ENCODE peak calls at places on chromosomes 4 and X, in four cellular contexts. B is body of pancreas, S is GM13977, O is AG09319. C is an unnamed sample.

GRCh38 chr4:80136238-80136637 is 61.1 kb upstream of the PRDM8 start:
- DNase-seq in S (no peak), O (no peak), B (no peak), C (no peak)

GRCh38 chrX:134735015-134735414 is 76.7 kb upstream of the PLAC1 start:
- DNase-seq in S (no peak), O (no peak), B (no peak), C (no peak)

GRCh38 chr4:185033072-185033471 is 14.8 kb downstream of the HELT start:
- DNase-seq in O (no peak), S (no peak), B (no peak), C (no peak)

GRCh38 chr4:38867478-38868054 is at the start of gene FAM114A1:
- DNase-seq in B (peak; percentile 82), S (peak; percentile 93), O (peak; percentile 69), C (peak; percentile 94)

GRCh38 chr4:71867598-71867997 is 83.7 kb upstream of the GC start:
- DNase-seq in S (no peak), O (no peak), B (no peak), C (no peak)

GRCh38 chr4:57355066-57355465 is 244.9 kb upstream of the IGFBP7 start:
- DNase-seq in S (no peak), B (no peak), O (no peak), C (no peak)

GRCh38 chr4:109434007-109434792 is 585 bp downstream of the SEC24B start:
- DNase-seq in B (peak; percentile 45), O (no peak), S (peak; percentile 17), C (peak; percentile 25)

GRCh38 chrX:20026278-20026677 is 35.4 kb upstream of the BCLAF3 start:
- DNase-seq in S (no peak), B (no peak), O (peak; percentile 3), C (no peak)

GRCh38 chr4:98658287-98659105 is at the start of gene TSPAN5:
- DNase-seq in S (peak; percentile 88), O (peak; percentile 38), B (peak; percentile 71), C (peak; percentile 84)

GRCh38 chrX:6210230-6210629 is 18.4 kb downstream of the NLGN4X start:
- DNase-seq in B (no peak), O (no peak), S (no peak), C (no peak)

GRCh38 chrX:13430136-13430827 is 110.4 kb upstream of the ATXN3L start:
- DNase-seq in O (no peak), B (no peak), S (no peak), C (no peak)

GRCh38 chrX:41599507-41599906 is 89.3 kb upstream of the GPR34 start:
- DNase-seq in O (no peak), B (no peak), S (no peak), C (no peak)

GRCh38 chr4:118927976-118928375 is 39.3 kb downstream of the SYNPO2 start:
- DNase-seq in O (no peak), B (no peak), S (no peak), C (no peak)

GRCh38 chr4:115274545-115274944 is 161.1 kb upstream of the NDST4 start:
- DNase-seq in B (no peak), O (no peak), S (peak; percentile 6), C (peak; percentile 9)

GRCh38 chrX:67718926-67719325 is 175.1 kb downstream of the AR start:
- DNase-seq in O (no peak), S (no peak), B (no peak), C (no peak)

GRCh38 chr4:41142356-41142755 is 72.0 kb downstream of the APBB2 start:
- DNase-seq in S (no peak), O (no peak), B (no peak), C (no peak)

GRCh38 chr4:186586190-186586589 is 30.8 kb upstream of the MTNR1A start:
- DNase-seq in B (no peak), S (no peak), O (no peak), C (no peak)

GRCh38 chr4:176782191-176782590 is 10.5 kb downstream of the VEGFC start:
- DNase-seq in B (no peak), O (no peak), S (no peak), C (no peak)

GRCh38 chrX:150854856-150855255 is 43.6 kb downstream of the CD99L2 start:
- DNase-seq in O (no peak), S (no peak), B (no peak), C (no peak)

GRCh38 chr4:43651991-43652390 is 759.5 kb downstream of the GRXCR1 start:
- DNase-seq in B (no peak), O (no peak), S (no peak), C (no peak)

GRCh38 chr4:109675181-109675580 is 28.1 kb downstream of the CASP6 start:
- DNase-seq in B (no peak), S (no peak), O (no peak), C (no peak)

GRCh38 chr4:37765741-37766140 is 60.7 kb upstream of the PGM2 start:
- DNase-seq in S (peak; percentile 29), O (no peak), B (no peak), C (peak; percentile 45)

GRCh38 chrX:155070038-155070437 is 898 bp downstream of the CMC4 start:
- DNase-seq in O (no peak), B (no peak), S (no peak), C (no peak)

GRCh38 chr4:36206586-36206985 is 37.7 kb downstream of the ARAP2 start:
- DNase-seq in S (no peak), O (no peak), B (no peak), C (no peak)

GRCh38 chr4:56410247-56410646 is 23.0 kb upstream of the AASDH start:
- DNase-seq in S (no peak), B (peak; percentile 69), O (peak; percentile 96), C (no peak)

GRCh38 chrX:135740683-135741149 is 27.3 kb downstream of the CT45A3 start:
- DNase-seq in B (peak; percentile 12), S (peak; percentile 44), O (no peak), C (peak; percentile 61)

GRCh38 chrX:135741192-135741715 is 26.7 kb downstream of the CT45A3 start:
- DNase-seq in O (no peak), B (no peak), S (no peak), C (no peak)

DNA sequence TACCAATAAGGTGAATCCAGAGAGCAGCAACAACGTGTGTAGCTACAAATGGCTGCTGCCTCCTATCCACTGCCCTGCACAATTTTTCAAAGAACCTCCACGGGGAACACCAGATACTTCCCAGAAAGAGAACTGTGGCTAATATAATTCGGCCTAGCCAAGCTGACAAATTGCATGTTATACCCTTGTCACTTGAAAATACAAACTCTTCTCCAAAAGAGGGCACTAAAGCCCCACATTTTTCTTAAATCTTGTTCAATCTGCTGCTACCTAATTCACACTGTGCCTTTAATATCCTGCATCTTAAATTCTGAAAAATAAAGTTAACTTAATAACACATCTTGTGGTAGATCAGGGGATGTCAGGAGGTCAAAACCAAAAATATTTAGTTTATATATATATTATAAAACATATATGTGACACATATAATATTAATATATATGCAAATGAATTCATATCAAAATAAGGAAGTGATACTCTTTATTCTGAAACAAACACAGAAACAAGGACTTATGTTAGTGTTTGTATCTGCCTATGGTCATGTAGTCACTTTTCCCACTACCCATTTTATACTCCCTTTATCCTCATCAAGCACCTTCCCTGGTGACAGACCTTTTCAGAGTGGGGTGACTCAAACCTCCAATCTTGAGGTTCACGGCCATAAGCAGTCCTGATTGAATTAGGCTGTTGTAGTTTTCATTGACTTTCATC is 24.1 kb downstream of the CT45A1 start:
- DNase-seq in B (no peak), S (no peak), O (no peak), C (no peak)
- TF ChIP-seq CTCF in B (no peak), S (no peak), O (no peak), C (no peak)

GRCh38 chrX:153409414-153410101 is 1.7 kb upstream of the ZFP92 start:
- DNase-seq in O (no peak), B (no peak), S (no peak), C (no peak)
- TF ChIP-seq CTCF in O (no peak), B (no peak), S (no peak), C (no peak)

DNA sequence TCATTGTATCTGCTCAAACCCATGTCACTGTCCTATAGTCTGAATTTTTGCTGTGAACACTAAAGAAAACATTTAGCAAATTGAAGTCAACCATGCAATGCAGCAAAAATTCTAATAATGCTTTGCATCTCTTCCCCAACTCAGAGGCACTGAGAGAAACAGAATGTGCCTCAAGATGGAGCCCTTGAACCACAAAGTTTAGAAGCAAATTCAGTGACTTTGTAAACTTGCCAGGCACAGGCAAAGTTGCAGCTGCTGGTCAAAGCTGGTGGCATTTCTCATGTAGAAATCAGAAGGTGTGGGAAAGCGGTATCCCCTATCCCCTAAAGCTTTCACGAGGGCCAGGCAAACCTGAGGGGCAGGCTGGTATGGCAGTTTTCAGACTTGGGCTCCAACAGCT is 121.7 kb upstream of the DIPK2B start:
- DNase-seq in S (no peak), B (peak; percentile 38), O (peak; percentile 57), C (peak; percentile 1)
- TF ChIP-seq CTCF in S (peak; percentile 26), B (peak; percentile 33), O (peak; percentile 73), C (peak; percentile 26)

GRCh38 chr4:2059726-2060577 is 825 bp downstream of the NAT8L start:
- DNase-seq in S (peak; percentile 73), B (no peak), O (no peak), C (no peak)
- TF ChIP-seq CTCF in S (no peak), B (no peak), O (no peak), C (no peak)

C was measured in GM13976.